ENCODE peak calls at places on chromosomes 12 and 14, in nine cellular contexts. C, F, A, M, B, G, S, U and J are unnamed samples.

GRCh38 chr14:75011356-75012097 is 8.8 kb downstream of the EIF2B2 start:
- DNase-seq in C (no peak), F (no peak), S (no peak), G (no peak), A (no peak), B (no peak), M (no peak), U (no peak), J (no peak)

GRCh38 chr12:49358548-49359141 is 8.6 kb upstream of the SPATS2 start:
- DNase-seq in A (peak), M (peak), C (peak), U (no peak), S (peak), B (peak), F (peak), G (peak), J (no peak)

GRCh38 chr14:58638231-58639205 is 756 bp downstream of the DACT1 start:
- DNase-seq in B (peak), G (no peak), M (peak), A (peak), U (no peak), S (peak), C (peak), F (peak), J (peak)

GRCh38 chr12:67716817-67717216 is 68.3 kb downstream of the DYRK2 start:
- DNase-seq in U (no peak), S (no peak), G (no peak), M (no peak), F (no peak), B (no peak), A (no peak), C (no peak), J (no peak)

GRCh38 chr12:30640392-30640791 is 55.3 kb downstream of the IPO8 start:
- DNase-seq in F (no peak), C (no peak), B (no peak), A (no peak), M (no peak), U (no peak), S (no peak), G (no peak), J (no peak)

GRCh38 chr14:105168496-105168978 is at the start of gene JAG2:
- DNase-seq in G (peak), M (peak), F (no peak), U (no peak), C (peak), S (peak), A (no peak), B (peak), J (no peak)

GRCh38 chr14:91417134-91417982 is at the start of gene CCDC88C:
- DNase-seq in S (peak), F (peak), C (peak), A (peak), G (peak), B (peak), M (peak), U (no peak), J (peak)

GRCh38 chr12:62684586-62685295 is 218.1 kb downstream of the MON2 start:
- DNase-seq in S (no peak), C (no peak), F (peak), M (no peak), A (no peak), G (no peak), U (peak), B (no peak), J (no peak)

GRCh38 chr12:100460702-100461101 is 13.0 kb upstream of the NR1H4 start:
- DNase-seq in G (no peak), C (no peak), S (no peak), A (no peak), B (no peak), F (no peak), M (no peak), U (no peak), J (no peak)

GRCh38 chr12:92192361-92192760 is 46.7 kb upstream of the BTG1 start:
- DNase-seq in M (no peak), U (no peak), S (no peak), F (no peak), B (no peak), C (no peak), A (no peak), G (no peak), J (no peak)

GRCh38 chr12:89960607-89961394 is 252.2 kb upstream of the ATP2B1 start:
- DNase-seq in M (no peak), G (no peak), A (no peak), F (no peak), C (no peak), B (no peak), S (no peak), U (no peak), J (no peak)

GRCh38 chr14:63475761-63476160 is 67.4 kb downstream of the PPP2R5E start:
- DNase-seq in S (no peak), G (no peak), F (no peak), C (no peak), A (no peak), U (no peak), M (no peak), B (no peak), J (no peak)

GRCh38 chr14:71626281-71626835 is 305.9 kb upstream of the RGS6 start:
- DNase-seq in G (no peak), C (no peak), U (no peak), S (no peak), M (no peak), F (no peak), B (no peak), A (no peak), J (no peak)

GRCh38 chr12:47082963-47083621 is 3.3 kb upstream of the AMIGO2 start:
- DNase-seq in B (no peak), U (peak), F (no peak), S (no peak), A (no peak), C (no peak), G (no peak), M (no peak), J (no peak)

GRCh38 chr14:21056520-21057163 is 980 bp upstream of the RNASE8 start:
- DNase-seq in A (no peak), B (no peak), S (no peak), C (no peak), U (no peak), G (no peak), F (no peak), M (no peak), J (no peak)

GRCh38 chr12:130070017-130070653 is 92.1 kb upstream of the FZD10 start:
- DNase-seq in S (no peak), B (peak), C (no peak), F (no peak), M (no peak), U (no peak), A (no peak), G (peak), J (no peak)

GRCh38 chr14:71668942-71669341 is 263.3 kb upstream of the RGS6 start:
- DNase-seq in M (no peak), C (no peak), S (no peak), U (no peak), B (no peak), G (no peak), A (no peak), F (no peak), J (no peak)

GRCh38 chr12:64320611-64321010 is 69.9 kb downstream of the C12orf56 start:
- DNase-seq in S (no peak), C (no peak), G (no peak), A (no peak), U (no peak), M (no peak), B (no peak), F (no peak), J (no peak)

GRCh38 chr12:106753526-106753925 is 21.0 kb upstream of the RIC8B start:
- DNase-seq in F (no peak), S (peak), B (no peak), C (no peak), U (no peak), G (peak), A (peak), M (no peak), J (peak)

GRCh38 chr12:62530596-62530995 is 64.0 kb downstream of the MON2 start:
- DNase-seq in A (no peak), F (no peak), S (no peak), U (peak), G (no peak), M (no peak), C (no peak), B (no peak), J (no peak)

GRCh38 chr14:90837355-90837754 is 21.1 kb upstream of the TTC7B start:
- DNase-seq in C (no peak), S (no peak), A (no peak), B (no peak), U (no peak), G (no peak), M (no peak), F (peak), J (no peak)

GRCh38 chr14:101083564-101084435 is 180.3 kb upstream of the RTL1 start:
- DNase-seq in F (peak), G (peak), M (no peak), U (no peak), A (no peak), C (no peak), S (no peak), B (peak), J (peak)

GRCh38 chr12:52235001-52235760 is 2.1 kb downstream of the KRT7 start:
- DNase-seq in A (no peak), M (no peak), U (no peak), B (no peak), C (no peak), F (no peak), S (peak), G (no peak), J (peak)

GRCh38 chr12:10140001-10140400 is 10.0 kb upstream of the CLEC7A start:
- DNase-seq in A (peak), G (peak), M (peak), U (peak), C (no peak), B (peak), S (peak), F (no peak), J (no peak)

GRCh38 chr12:54215990-54216579 is 27.3 kb upstream of the SMUG1 start:
- DNase-seq in F (peak), A (peak), U (no peak), M (no peak), S (peak), G (peak), B (peak), C (no peak), J (peak)

GRCh38 chr12:63930971-63931370 is 86.5 kb downstream of the SRGAP1 start:
- DNase-seq in S (no peak), B (no peak), C (no peak), U (no peak), M (no peak), F (no peak), A (no peak), G (no peak), J (no peak)

GRCh38 chr12:3213171-3213570 is 136.0 kb downstream of the TSPAN9 start:
- DNase-seq in C (no peak), F (no peak), M (no peak), S (no peak), U (no peak), B (peak), G (no peak), A (no peak), J (no peak)

GRCh38 chr12:124305136-124305535 is 10.2 kb downstream of the RFLNA start:
- DNase-seq in S (no peak), M (no peak), G (no peak), A (no peak), F (peak), B (no peak), C (no peak), U (no peak), J (peak)

GRCh38 chr14:33564774-33565630 is 385.9 kb downstream of the EGLN3 start:
- DNase-seq in S (no peak), M (no peak), C (peak), G (peak), A (no peak), F (no peak), B (no peak), U (no peak), J (no peak)

GRCh38 chr14:93381644-93382043 is 34.7 kb downstream of the COX8C start:
- DNase-seq in B (no peak), C (no peak), M (no peak), F (no peak), G (no peak), U (no peak), A (no peak), S (peak), J (no peak)

GRCh38 chr14:103142031-103142430 is 18.8 kb downstream of the TNFAIP2 start:
- DNase-seq in M (no peak), G (no peak), U (no peak), B (peak), C (no peak), A (no peak), F (no peak), S (no peak), J (no peak)

GRCh38 chr14:73943083-73943482 is 6.8 kb downstream of the FAM161B start:
- DNase-seq in F (no peak), B (no peak), C (no peak), M (no peak), S (no peak), G (no peak), A (no peak), U (peak), J (no peak)

GRCh38 chr12:33752854-33753253 is 269.4 kb upstream of the ALG10 start:
- DNase-seq in U (no peak), M (no peak), G (no peak), C (no peak), A (no peak), S (no peak), F (no peak), B (peak), J (no peak)

GRCh38 chr12:46266382-46266791 is 2.5 kb downstream of the SLC38A1 start:
- DNase-seq in G (peak), U (no peak), B (peak), A (no peak), M (no peak), C (peak), S (no peak), F (no peak), J (no peak)

GRCh38 chr14:42185718-42186117 is 579.0 kb downstream of the LRFN5 start:
- DNase-seq in C (no peak), B (no peak), S (no peak), M (no peak), U (no peak), G (no peak), F (no peak), A (no peak), J (no peak)

GRCh38 chr14:103862393-103862782 is 15.0 kb upstream of the PPP1R13B start:
- DNase-seq in B (peak), S (no peak), F (no peak), G (no peak), M (no peak), C (no peak), U (no peak), A (no peak), J (peak)

GRCh38 chr12:42735869-42736361 is 146.4 kb upstream of the PRICKLE1 start:
- DNase-seq in S (no peak), U (no peak), B (peak), M (no peak), G (no peak), C (no peak), F (no peak), A (no peak), J (no peak)

GRCh38 chr14:49550284-49551184 is 35.6 kb downstream of the RPS29 start:
- DNase-seq in G (peak), S (no peak), F (no peak), U (no peak), A (no peak), B (peak), M (no peak), C (no peak), J (no peak)